ENCODE peak calls at places on chromosomes 13 and 19, in nine cellular contexts. One of them, this sample, is unnamed.
A peak's percentile ranks its signal among the peaks of the same experiment; 100 is the strongest.

GRCh38 chr19:42199440-42200115 is 17.9 kb downstream of the DEDD2 start:
- DNase-seq in endodermal cell: peak; percentile 86
- DNase-seq in mucosa of gallbladder: no peak
- DNase-seq in naive thymus-derived CD8-positive, alpha-beta T cell: peak; percentile 50
- DNase-seq in AML-193: no peak
- DNase-seq in NCI-H748 treated with DMSO at 0.1 percent for 48 hours: no peak
- DNase-seq in endothelial cell of umbilical vein: no peak
- DNase-seq in stimulated activated CD8-positive, alpha-beta memory T cell treated with anti-CD3 and anti-CD28 coated beads, Interleukin-7, amount 100 ng/mL, for 24 hours: no peak
- DNase-seq in GM13976: peak; percentile 88
- DNase-seq in this sample: no peak

GRCh38 chr13:52428295-52428694 is 22.1 kb downstream of the VPS36 start:
- DNase-seq in endodermal cell: no peak
- DNase-seq in mucosa of gallbladder: no peak
- DNase-seq in naive thymus-derived CD8-positive, alpha-beta T cell: no peak
- DNase-seq in AML-193: no peak
- DNase-seq in NCI-H748 treated with DMSO at 0.1 percent for 48 hours: no peak
- DNase-seq in endothelial cell of umbilical vein: peak; percentile 97
- DNase-seq in stimulated activated CD8-positive, alpha-beta memory T cell treated with anti-CD3 and anti-CD28 coated beads, Interleukin-7, amount 100 ng/mL, for 24 hours: no peak
- DNase-seq in GM13976: no peak
- DNase-seq in this sample: no peak

GRCh38 chr19:18895828-18896341 is at the start of gene CERS1:
- DNase-seq in endodermal cell: peak; percentile 78
- DNase-seq in mucosa of gallbladder: no peak
- DNase-seq in naive thymus-derived CD8-positive, alpha-beta T cell: no peak
- DNase-seq in AML-193: no peak
- DNase-seq in NCI-H748 treated with DMSO at 0.1 percent for 48 hours: no peak
- DNase-seq in endothelial cell of umbilical vein: no peak
- DNase-seq in stimulated activated CD8-positive, alpha-beta memory T cell treated with anti-CD3 and anti-CD28 coated beads, Interleukin-7, amount 100 ng/mL, for 24 hours: no peak
- DNase-seq in GM13976: no peak
- DNase-seq in this sample: no peak

GRCh38 chr19:49271080-49271753 is 53.8 kb downstream of the SLC6A16 start:
- DNase-seq in endodermal cell: no peak
- DNase-seq in mucosa of gallbladder: no peak
- DNase-seq in naive thymus-derived CD8-positive, alpha-beta T cell: no peak
- DNase-seq in AML-193: no peak
- DNase-seq in NCI-H748 treated with DMSO at 0.1 percent for 48 hours: no peak
- DNase-seq in endothelial cell of umbilical vein: no peak
- DNase-seq in stimulated activated CD8-positive, alpha-beta memory T cell treated with anti-CD3 and anti-CD28 coated beads, Interleukin-7, amount 100 ng/mL, for 24 hours: no peak
- DNase-seq in GM13976: no peak
- DNase-seq in this sample: no peak

GRCh38 chr19:33624586-33625153 is 2.9 kb downstream of the CHST8 start:
- DNase-seq in endodermal cell: no peak
- DNase-seq in mucosa of gallbladder: no peak
- DNase-seq in naive thymus-derived CD8-positive, alpha-beta T cell: no peak
- DNase-seq in AML-193: no peak
- DNase-seq in NCI-H748 treated with DMSO at 0.1 percent for 48 hours: no peak
- DNase-seq in endothelial cell of umbilical vein: no peak
- DNase-seq in stimulated activated CD8-positive, alpha-beta memory T cell treated with anti-CD3 and anti-CD28 coated beads, Interleukin-7, amount 100 ng/mL, for 24 hours: no peak
- DNase-seq in GM13976: no peak
- DNase-seq in this sample: no peak

GRCh38 chr19:46909356-46909755 is 48.6 kb downstream of the ARHGAP35 start:
- DNase-seq in endodermal cell: peak; percentile 18
- DNase-seq in mucosa of gallbladder: no peak
- DNase-seq in naive thymus-derived CD8-positive, alpha-beta T cell: no peak
- DNase-seq in AML-193: no peak
- DNase-seq in NCI-H748 treated with DMSO at 0.1 percent for 48 hours: no peak
- DNase-seq in endothelial cell of umbilical vein: no peak
- DNase-seq in stimulated activated CD8-positive, alpha-beta memory T cell treated with anti-CD3 and anti-CD28 coated beads, Interleukin-7, amount 100 ng/mL, for 24 hours: no peak
- DNase-seq in GM13976: no peak
- DNase-seq in this sample: no peak

GRCh38 chr19:38784224-38784623 is 4.8 kb upstream of the LGALS7B start:
- DNase-seq in endodermal cell: no peak
- DNase-seq in mucosa of gallbladder: peak; percentile 54
- DNase-seq in naive thymus-derived CD8-positive, alpha-beta T cell: no peak
- DNase-seq in AML-193: no peak
- DNase-seq in NCI-H748 treated with DMSO at 0.1 percent for 48 hours: no peak
- DNase-seq in endothelial cell of umbilical vein: no peak
- DNase-seq in stimulated activated CD8-positive, alpha-beta memory T cell treated with anti-CD3 and anti-CD28 coated beads, Interleukin-7, amount 100 ng/mL, for 24 hours: no peak
- DNase-seq in GM13976: no peak
- DNase-seq in this sample: no peak

GRCh38 chr19:7426986-7427385 is 61.8 kb downstream of the PEX11G start:
- DNase-seq in endodermal cell: no peak
- DNase-seq in mucosa of gallbladder: no peak
- DNase-seq in naive thymus-derived CD8-positive, alpha-beta T cell: no peak
- DNase-seq in AML-193: no peak
- DNase-seq in NCI-H748 treated with DMSO at 0.1 percent for 48 hours: no peak
- DNase-seq in endothelial cell of umbilical vein: no peak
- DNase-seq in stimulated activated CD8-positive, alpha-beta memory T cell treated with anti-CD3 and anti-CD28 coated beads, Interleukin-7, amount 100 ng/mL, for 24 hours: no peak
- DNase-seq in GM13976: peak; percentile 64
- DNase-seq in this sample: no peak

GRCh38 chr19:35040826-35041547 is 534 bp upstream of the HPN start:
- DNase-seq in endodermal cell: peak; percentile 92
- DNase-seq in mucosa of gallbladder: peak; percentile 82
- DNase-seq in naive thymus-derived CD8-positive, alpha-beta T cell: no peak
- DNase-seq in AML-193: no peak
- DNase-seq in NCI-H748 treated with DMSO at 0.1 percent for 48 hours: no peak
- DNase-seq in endothelial cell of umbilical vein: peak; percentile 62
- DNase-seq in stimulated activated CD8-positive, alpha-beta memory T cell treated with anti-CD3 and anti-CD28 coated beads, Interleukin-7, amount 100 ng/mL, for 24 hours: no peak
- DNase-seq in GM13976: no peak
- DNase-seq in this sample: peak; percentile 74

GRCh38 chr19:44653977-44654784 is 10.5 kb downstream of the PVR start:
- DNase-seq in endodermal cell: peak; percentile 89
- DNase-seq in mucosa of gallbladder: peak; percentile 77
- DNase-seq in naive thymus-derived CD8-positive, alpha-beta T cell: peak; percentile 68
- DNase-seq in AML-193: peak; percentile 56
- DNase-seq in NCI-H748 treated with DMSO at 0.1 percent for 48 hours: no peak
- DNase-seq in endothelial cell of umbilical vein: peak; percentile 48
- DNase-seq in stimulated activated CD8-positive, alpha-beta memory T cell treated with anti-CD3 and anti-CD28 coated beads, Interleukin-7, amount 100 ng/mL, for 24 hours: peak; percentile 56
- DNase-seq in GM13976: peak; percentile 90
- DNase-seq in this sample: no peak

GRCh38 chr19:46574533-46574932 is 26.6 kb upstream of the CALM3 start:
- DNase-seq in endodermal cell: peak; percentile 74
- DNase-seq in mucosa of gallbladder: no peak
- DNase-seq in naive thymus-derived CD8-positive, alpha-beta T cell: peak; percentile 41
- DNase-seq in AML-193: no peak
- DNase-seq in NCI-H748 treated with DMSO at 0.1 percent for 48 hours: no peak
- DNase-seq in endothelial cell of umbilical vein: no peak
- DNase-seq in stimulated activated CD8-positive, alpha-beta memory T cell treated with anti-CD3 and anti-CD28 coated beads, Interleukin-7, amount 100 ng/mL, for 24 hours: peak; percentile 4
- DNase-seq in GM13976: no peak
- DNase-seq in this sample: peak; percentile 55

This sample was measured in caudate nucleus.